ENCODE peak calls at places on chromosomes 16 and 17, in eight cellular contexts. V, Z, T, J, L, D, E and B are unnamed samples. For H3K4me1, the result is how much of the 10 kb centered on the place peaks cover.

GRCh38 chr17:81170727-81171494 is 4.9 kb upstream of the AATK start:
- DNase-seq in V (no peak), Z (no peak), T (no peak), J (no peak), L (no peak), D (no peak), E (no peak), B (no peak)

GRCh38 chr16:21088646-21089538 is 61.8 kb downstream of the DNAH3 start:
- DNase-seq in V (peak), Z (no peak), T (no peak), J (no peak), L (no peak), D (peak), E (no peak), B (peak)

GRCh38 chr17:16477255-16477654 is 14.7 kb downstream of the LRRC75A start:
- DNase-seq in V (peak), Z (peak), T (no peak), J (peak), L (peak), D (no peak), E (peak), B (peak)

GRCh38 chr17:10612957-10613744 is 44.0 kb downstream of the MYH3 start:
- DNase-seq in V (peak), Z (no peak), T (no peak), J (no peak), L (no peak), D (no peak), E (no peak), B (no peak)

GRCh38 chr16:180101-180920 is at the start of gene HBQ1:
- DNase-seq in V (no peak), Z (no peak), T (no peak), J (peak), L (no peak), D (no peak), E (no peak), B (peak)

GRCh38 chr17:48290378-48290777 is 139.6 kb downstream of the SKAP1 start:
- DNase-seq in V (no peak), Z (no peak), T (no peak), J (no peak), L (no peak), D (no peak), E (no peak), B (no peak)

GRCh38 chr17:77908501-77908900 is 50.0 kb upstream of the TNRC6C start:
- DNase-seq in V (no peak), Z (no peak), T (no peak), J (no peak), L (no peak), D (no peak), E (no peak), B (peak)

GRCh38 chr17:72579990-72580320 is 459.1 kb downstream of the SOX9 start:
- DNase-seq in V (no peak), Z (no peak), T (no peak), J (no peak), L (no peak), D (no peak), E (no peak), B (no peak)

GRCh38 chr17:56977673-56978395 is at the start of gene SCPEP1:
- DNase-seq in V (peak), Z (peak), T (peak), J (peak), L (peak), D (peak), E (peak), B (peak)

GRCh38 chr16:20683812-20684211 is 13.7 kb downstream of the ACSM1 start:
- DNase-seq in V (no peak), Z (no peak), T (no peak), J (no peak), L (no peak), D (peak), E (no peak), B (no peak)

GRCh38 chr16:7400117-7400890 is 67.7 kb downstream of the RBFOX1 start:
- DNase-seq in V (no peak), Z (no peak), T (no peak), J (no peak), L (no peak), D (no peak), E (no peak), B (no peak)

GRCh38 chr17:82960419-82961271 is 118.8 kb upstream of the METRNL start:
- DNase-seq in V (no peak), Z (no peak), T (no peak), J (no peak), L (no peak), D (no peak), E (peak), B (no peak)

GRCh38 chr17:7748098-7748775 is 30.7 kb downstream of the DNAH2 start:
- DNase-seq in V (peak), Z (no peak), T (no peak), J (no peak), L (no peak), D (no peak), E (peak), B (no peak)

GRCh38 chr16:28155293-28155692 is 56.5 kb downstream of the XPO6 start:
- DNase-seq in V (peak), Z (no peak), T (no peak), J (peak), L (no peak), D (no peak), E (no peak), B (no peak)

GRCh38 chr16:4261557-4262172 is 11.2 kb downstream of the TFAP4 start:
- DNase-seq in V (peak), Z (no peak), T (peak), J (peak), L (no peak), D (no peak), E (peak), B (peak)

GRCh38 chr16:20866792-20867191 is 33.4 kb downstream of the DCUN1D3 start:
- DNase-seq in V (no peak), Z (no peak), T (no peak), J (no peak), L (no peak), D (no peak), E (no peak), B (no peak)

GRCh38 chr16:1152651-1153259 is at the start of gene CACNA1H:
- DNase-seq in V (no peak), Z (peak), T (peak), J (no peak), L (no peak), D (no peak), E (peak), B (peak)

GRCh38 chr17:79978545-79978852 is 57.2 kb downstream of the TBC1D16 start:
- DNase-seq in V (no peak), Z (no peak), T (no peak), J (peak), L (no peak), D (no peak), E (peak), B (no peak)

GRCh38 chr16:1713331-1713730 is 7.3 kb downstream of the MAPK8IP3 start:
- DNase-seq in V (no peak), Z (no peak), T (no peak), J (no peak), L (no peak), D (no peak), E (no peak), B (no peak)

GRCh38 chr16:24270721-24271120 is 14.6 kb downstream of the CACNG3 start:
- DNase-seq in V (no peak), Z (no peak), T (no peak), J (no peak), L (no peak), D (no peak), E (no peak), B (no peak)

GRCh38 chr16:57528499-57529323 is 7.7 kb downstream of the CCDC102A start:
- DNase-seq in V (no peak), Z (no peak), T (no peak), J (no peak), L (no peak), D (no peak), E (peak), B (peak)

GRCh38 chr17:2796164-2797140 is at the start of gene RAP1GAP2:
- DNase-seq in V (no peak), Z (peak), T (peak), J (no peak), L (peak), D (no peak), E (no peak), B (peak)

GRCh38 chr16:19021747-19022146 is 38.0 kb downstream of the TMC7 start:
- DNase-seq in V (no peak), Z (no peak), T (no peak), J (no peak), L (no peak), D (no peak), E (no peak), B (no peak)

GRCh38 chr17:51660266-51660665 is 399.9 kb downstream of the UTP18 start:
- DNase-seq in V (no peak), Z (no peak), T (no peak), J (no peak), L (no peak), D (no peak), E (no peak), B (no peak)

GRCh38 chr16:48271728-48272127 is 24.4 kb upstream of the ABCC11 start:
- DNase-seq in V (peak), Z (no peak), T (no peak), J (no peak), L (no peak), D (no peak), E (no peak), B (no peak)

GRCh38 chr16:12021578-12022265 is 45.2 kb downstream of the SNX29 start:
- DNase-seq in V (no peak), Z (peak), T (no peak), J (no peak), L (no peak), D (no peak), E (no peak), B (no peak)

GRCh38 chr17:41967141-41967920 is 736 bp downstream of the CNP start:
- DNase-seq in V (no peak), Z (no peak), T (peak), J (no peak), L (no peak), D (no peak), E (no peak), B (peak)

GRCh38 chr17:3773511-3773910 is 27.5 kb downstream of the ITGAE start:
- DNase-seq in V (peak), Z (no peak), T (no peak), J (no peak), L (no peak), D (no peak), E (no peak), B (no peak)

GRCh38 chr16:85132456-85133289 is 20.4 kb upstream of the CIBAR2 start:
- DNase-seq in V (no peak), Z (no peak), T (no peak), J (no peak), L (no peak), D (no peak), E (no peak), B (no peak)

GRCh38 chr17:72166040-72166439 is 45.2 kb downstream of the SOX9 start:
- DNase-seq in V (no peak), Z (no peak), T (no peak), J (no peak), L (no peak), D (no peak), E (no peak), B (peak)

GRCh38 chr16:27526169-27526568 is 23.5 kb downstream of the GTF3C1 start:
- DNase-seq in V (no peak), Z (peak), T (no peak), J (no peak), L (peak), D (no peak), E (no peak), B (no peak)

GRCh38 chr16:81175325-81175891 is 63.1 kb upstream of the BCO1 start:
- DNase-seq in V (peak), Z (no peak), T (no peak), J (no peak), L (no peak), D (no peak), E (no peak), B (no peak)

GRCh38 chr17:7982171-7982570 is 20.2 kb upstream of the GUCY2D start:
- DNase-seq in V (peak), Z (no peak), T (no peak), J (no peak), L (no peak), D (no peak), E (no peak), B (no peak)

GRCh38 chr16:67399218-67399733 is 6.0 kb upstream of the TPPP3 start:
- DNase-seq in V (no peak), Z (no peak), T (peak), J (peak), L (no peak), D (no peak), E (peak), B (peak)

GRCh38 chr16:80208750-80209149 is 332.0 kb upstream of the DYNLRB2 start:
- DNase-seq in V (no peak), Z (no peak), T (no peak), J (no peak), L (no peak), D (no peak), E (no peak), B (no peak)

GRCh38 chr17:74922694-74923537 is at the start of gene USH1G:
- DNase-seq in V (no peak), Z (no peak), T (no peak), J (no peak), L (no peak), D (no peak), E (peak), B (peak)

GRCh38 chr16:78100162-78100467 is 661 bp downstream of the WWOX start:
- DNase-seq in V (no peak), Z (no peak), T (no peak), J (no peak), L (no peak), D (no peak), E (no peak), B (no peak)

GRCh38 chr16:52069866-52070265 is 477.1 kb downstream of the TOX3 start:
- DNase-seq in V (peak), Z (no peak), T (no peak), J (no peak), L (no peak), D (peak), E (no peak), B (peak)

GRCh38 chr17:1002412-1002753 is 5.5 kb downstream of the TIMM22 start:
- DNase-seq in V (peak), Z (no peak), T (no peak), J (no peak), L (no peak), D (no peak), E (no peak), B (no peak)
- H3K4me1 ChIP-seq in V (under half), Z (half or more), T (under half), J (half or more), L (half or more), D (under half), E (under half), B (under half)

GRCh38 chr16:15035163-15035729 is 20.6 kb downstream of the NTAN1 start:
- DNase-seq in V (no peak), Z (no peak), T (no peak), J (no peak), L (no peak), D (no peak), E (peak), B (no peak)

GRCh38 chr16:15038689-15039088 is 17.2 kb downstream of the NTAN1 start:
- DNase-seq in V (no peak), Z (no peak), T (no peak), J (no peak), L (no peak), D (no peak), E (no peak), B (no peak)

GRCh38 chr16:15034266-15035162 is 21.4 kb downstream of the NTAN1 start:
- DNase-seq in V (no peak), Z (no peak), T (no peak), J (peak), L (no peak), D (no peak), E (no peak), B (no peak)

GRCh38 chr16:15037003-15037402 is 18.9 kb downstream of the NTAN1 start:
- DNase-seq in V (no peak), Z (no peak), T (no peak), J (no peak), L (no peak), D (no peak), E (no peak), B (no peak)

DNA sequence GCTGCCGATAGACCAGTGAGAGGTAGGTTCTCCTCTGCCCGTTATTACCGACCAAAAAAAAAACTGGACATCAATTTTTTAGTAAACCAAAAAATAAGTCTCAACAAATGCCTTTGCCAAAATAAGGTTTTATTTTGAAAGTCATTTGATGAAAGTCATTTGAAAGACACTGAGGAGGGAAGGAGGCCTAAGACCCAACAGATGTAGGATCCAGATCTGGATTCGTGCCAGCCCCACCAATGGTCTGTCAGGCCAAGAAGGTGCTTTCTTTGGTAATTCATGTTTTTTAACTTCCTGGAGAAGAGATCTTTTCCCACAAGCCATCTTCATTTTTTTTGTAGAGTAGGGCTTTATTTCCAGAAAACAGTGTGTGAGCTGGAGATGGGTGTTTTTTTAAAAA is 18.1 kb downstream of the NTAN1 start:
- DNase-seq in V (no peak), Z (no peak), T (no peak), J (no peak), L (no peak), D (no peak), E (no peak), B (no peak)
- H3K4me1 ChIP-seq in V (under half), Z (under half), T (under half), J (under half), L (under half), D (under half), E (under half), B (under half)

DNA sequence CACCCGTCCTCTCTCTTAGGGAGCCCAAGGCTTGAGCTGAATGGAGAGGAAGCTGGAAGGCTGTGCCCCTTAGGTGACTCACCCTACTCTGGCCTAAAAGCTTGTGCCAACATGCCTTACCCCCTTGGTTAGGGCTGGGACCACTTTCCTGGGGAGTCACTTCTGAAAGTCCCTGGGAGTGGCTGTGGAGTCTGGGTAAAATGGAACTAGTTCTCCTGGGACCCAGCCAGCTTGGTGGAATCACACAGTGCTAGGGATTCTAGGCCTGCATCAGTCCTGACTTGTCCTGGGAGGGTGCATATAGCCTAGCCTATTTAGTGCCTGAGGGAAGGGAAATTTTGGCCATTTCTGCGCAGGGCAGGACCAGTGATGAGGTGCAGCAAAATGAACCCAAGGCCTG is 10.5 kb downstream of the MMP28 start:
- DNase-seq in V (no peak), Z (no peak), T (no peak), J (no peak), L (no peak), D (peak), E (no peak), B (no peak)
- H3K4me1 ChIP-seq in V (under half), Z (under half), T (under half), J (under half), L (under half), D (under half), E (under half), B (under half)

GRCh38 chr17:50096092-50096491 is 941 bp downstream of the PDK2 start:
- DNase-seq in V (no peak), Z (no peak), T (no peak), J (no peak), L (no peak), D (no peak), E (no peak), B (no peak)

GRCh38 chr17:50098583-50098982 is 3.4 kb downstream of the PDK2 start:
- DNase-seq in V (no peak), Z (no peak), T (no peak), J (no peak), L (no peak), D (no peak), E (no peak), B (no peak)

GRCh38 chr17:50097907-50098306 is 2.8 kb downstream of the PDK2 start:
- DNase-seq in V (no peak), Z (no peak), T (no peak), J (no peak), L (peak), D (no peak), E (no peak), B (no peak)

GRCh38 chr17:50096758-50097157 is 1.6 kb downstream of the PDK2 start:
- DNase-seq in V (no peak), Z (no peak), T (no peak), J (no peak), L (no peak), D (no peak), E (no peak), B (no peak)

DNA sequence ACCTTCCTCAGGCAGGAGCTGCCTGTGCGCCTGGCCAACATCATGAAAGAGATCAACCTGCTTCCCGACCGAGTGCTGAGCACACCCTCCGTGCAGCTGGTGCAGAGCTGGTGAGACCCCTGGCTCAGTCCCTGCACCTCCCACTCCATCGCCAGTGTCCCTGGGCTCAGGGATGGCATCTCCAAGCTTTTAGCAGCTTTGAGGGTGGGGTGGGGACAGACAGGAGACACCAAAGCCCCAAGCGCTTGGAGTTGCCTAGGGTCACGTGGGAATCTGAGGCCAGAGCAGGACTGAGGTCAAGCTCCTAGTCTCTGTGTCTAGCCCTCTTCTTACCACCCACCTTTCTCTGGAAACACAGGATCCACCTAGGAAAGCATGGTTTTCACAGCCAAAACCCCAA is 2.3 kb downstream of the PDK2 start:
- DNase-seq in V (no peak), Z (no peak), T (no peak), J (no peak), L (no peak), D (no peak), E (no peak), B (no peak)
- H3K4me1 ChIP-seq in V (under half), Z (under half), T (under half), J (under half), L (half or more), D (under half), E (under half), B (under half)

DNA sequence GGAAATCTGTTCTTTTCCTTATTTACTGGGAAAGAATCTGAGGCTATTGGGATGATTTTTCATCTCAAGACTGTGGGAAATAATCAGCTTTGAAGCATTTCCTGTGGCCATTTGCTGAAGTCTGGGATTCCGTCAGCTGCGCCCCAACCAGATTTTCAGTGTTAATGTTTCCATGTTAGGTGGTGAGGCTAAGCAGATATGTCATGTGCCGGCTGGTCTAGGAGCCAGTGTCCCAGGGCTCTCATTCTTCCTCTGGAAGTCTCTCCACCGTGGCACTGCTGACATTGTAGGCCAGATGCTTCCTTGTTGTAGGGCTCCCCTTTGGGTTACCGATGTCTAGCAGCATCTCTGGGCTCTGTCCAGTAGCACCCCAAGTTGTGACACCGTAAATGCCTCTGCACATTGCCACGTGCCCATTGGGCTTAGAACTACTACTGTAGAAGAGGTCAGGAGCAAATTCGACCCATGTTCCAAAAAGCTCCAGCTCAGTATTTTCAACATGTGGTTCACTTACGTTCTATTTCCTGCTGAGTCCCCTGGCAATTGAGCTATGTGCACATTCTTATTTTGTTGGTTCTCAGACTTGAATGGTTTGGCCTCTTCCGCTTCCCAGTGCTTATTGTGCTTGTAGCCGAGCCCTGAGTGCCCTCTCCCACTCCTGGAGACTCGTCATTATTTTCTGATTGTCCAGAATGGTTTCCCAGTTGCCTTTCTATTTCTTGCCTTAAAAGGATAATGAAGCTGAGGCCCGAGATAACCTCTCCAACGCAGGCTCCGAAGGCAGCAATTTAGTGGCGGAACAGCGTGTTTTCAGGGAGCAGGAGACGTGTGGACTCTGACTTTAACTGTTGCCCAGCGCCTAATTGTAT is 82.2 kb downstream of the SPECC1 start:
- DNase-seq in V (no peak), Z (peak), T (no peak), J (no peak), L (peak), D (no peak), E (no peak), B (peak)
- H3K4me1 ChIP-seq in V (under half), Z (under half), T (under half), J (under half), L (under half), D (under half), E (under half), B (under half)